ENCODE peak calls at places on chromosomes 13 and 19, in seven cellular contexts. P is colonic mucosa, B is thyroid gland, M is stomach, G is cardiac muscle cell, K is left ventricle myocardium inferior, F is neuronal stem cell. J is an unnamed sample. For H3K27me3 and H3K36me3, the result is how much of the 10 kb centered on the place peaks cover.

GRCh38 chr13:59166174-59166573 is 997.6 kb downstream of the DIAPH3 start:
- DNase-seq in P (no peak), B (no peak), M (no peak), G (no peak), K (no peak), F (no peak), J (no peak)

GRCh38 chr19:2149980-2150793 is 1.2 kb downstream of the AP3D1 start:
- DNase-seq in P (peak), B (peak), M (no peak), G (peak), K (no peak), F (no peak), J (peak)

GRCh38 chr13:51097353-51098043 is 13.6 kb downstream of the C13orf42 start:
- DNase-seq in P (no peak), B (no peak), M (no peak), G (no peak), K (no peak), F (no peak), J (no peak)

GRCh38 chr19:30664358-30665058 is 292.3 kb downstream of the ZNF536 start:
- DNase-seq in P (no peak), B (peak), M (peak), G (peak), K (peak), F (no peak), J (peak)

GRCh38 chr13:79901336-79901735 is 420.4 kb downstream of the NDFIP2 start:
- DNase-seq in P (no peak), B (no peak), M (no peak), G (peak), K (no peak), F (no peak), J (peak)

GRCh38 chr19:52963229-52963760 is 614 bp upstream of the ZNF816 start:
- DNase-seq in P (peak), B (peak), M (no peak), G (no peak), K (peak), F (no peak), J (no peak)

GRCh38 chr19:23403581-23404324 is 8.5 kb upstream of the ZNF91 start:
- DNase-seq in P (peak), B (no peak), M (no peak), G (no peak), K (no peak), F (no peak), J (no peak)

GRCh38 chr19:28934626-28935025 is 278.3 kb downstream of the UQCRFS1 start:
- DNase-seq in P (no peak), B (no peak), M (no peak), G (peak), K (no peak), F (no peak), J (peak)

GRCh38 chr13:41960195-41960699 is 662 bp downstream of the VWA8 start:
- DNase-seq in P (no peak), B (peak), M (no peak), G (peak), K (no peak), F (no peak), J (peak)

GRCh38 chr13:96460571-96460970 is 370.7 kb downstream of the HS6ST3 start:
- DNase-seq in P (no peak), B (peak), M (no peak), G (peak), K (no peak), F (no peak), J (no peak)

GRCh38 chr13:42894765-42895181 is 97.3 kb downstream of the EPSTI1 start:
- DNase-seq in P (peak), B (no peak), M (no peak), G (peak), K (no peak), F (no peak), J (peak)

GRCh38 chr19:38425810-38426466 is at the start of gene RASGRP4:
- DNase-seq in P (peak), B (no peak), M (no peak), G (peak), K (peak), F (no peak), J (no peak)

GRCh38 chr19:6424939-6425731 is 524 bp upstream of the KHSRP start:
- DNase-seq in P (peak), B (peak), M (peak), G (peak), K (peak), F (peak), J (peak)

GRCh38 chr19:30224689-30225606 is 147.2 kb upstream of the ZNF536 start:
- DNase-seq in P (no peak), B (peak), M (no peak), G (peak), K (no peak), F (no peak), J (peak)

GRCh38 chr19:49779731-49780578 is 13.2 kb downstream of the AP2A1 start:
- DNase-seq in P (no peak), B (no peak), M (no peak), G (no peak), K (no peak), F (no peak), J (peak)

GRCh38 chr13:23020246-23020843 is 160.4 kb upstream of the SGCG start:
- DNase-seq in P (peak), B (peak), M (peak), G (peak), K (no peak), F (peak), J (peak)

GRCh38 chr19:55482128-55482961 is 2.6 kb upstream of the NAT14 start:
- DNase-seq in P (no peak), B (no peak), M (no peak), G (no peak), K (no peak), F (no peak), J (no peak)

GRCh38 chr19:1253514-1254080 is 5.2 kb downstream of the MIDN start:
- DNase-seq in P (peak), B (no peak), M (no peak), G (no peak), K (no peak), F (no peak), J (peak)

GRCh38 chr19:15402411-15403150 is 16.2 kb downstream of the AKAP8L start:
- DNase-seq in P (no peak), B (no peak), M (no peak), G (no peak), K (peak), F (no peak), J (no peak)

DNA sequence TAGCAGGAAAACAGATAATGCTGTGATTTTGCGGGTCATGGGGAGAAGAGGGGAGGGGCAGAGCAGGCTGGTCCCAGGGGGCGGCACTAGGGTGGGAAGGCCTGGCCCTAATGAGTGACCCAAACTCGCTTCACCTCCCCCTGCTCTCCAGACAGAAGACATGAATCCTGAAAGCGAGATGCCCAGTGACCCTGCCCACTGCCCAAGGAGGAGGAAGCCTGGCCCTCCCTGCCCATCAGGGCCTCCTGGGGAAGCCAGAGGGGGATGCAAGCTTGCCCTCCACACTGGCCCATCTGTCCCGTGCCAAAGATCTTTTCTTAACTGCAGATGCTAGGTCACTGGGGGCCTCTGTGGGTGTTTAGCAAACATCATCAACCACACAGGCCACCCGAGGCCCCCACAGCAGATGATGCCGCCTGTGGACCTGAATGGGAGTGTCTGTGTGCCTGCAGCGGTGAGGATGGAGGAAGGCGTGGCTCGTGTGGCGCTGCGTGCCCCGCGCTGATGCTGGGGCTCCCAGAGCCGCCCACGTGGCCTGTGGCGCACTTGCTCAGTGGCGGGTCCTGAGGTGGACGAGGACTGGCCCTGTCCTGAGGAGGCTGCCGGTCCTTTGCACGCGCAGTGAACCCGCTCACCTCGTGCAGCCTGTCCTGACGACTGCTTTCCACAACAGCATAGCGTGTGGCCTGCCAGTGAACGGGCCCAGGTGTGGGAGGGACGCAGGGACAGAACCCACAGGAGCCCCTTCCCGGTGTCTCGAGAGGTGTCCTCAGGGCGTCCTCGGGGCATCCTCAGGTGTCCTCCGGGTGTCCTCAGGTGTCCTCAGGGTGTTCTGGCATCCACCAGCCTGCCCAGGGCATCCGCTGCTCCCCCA is 80.5 kb upstream of the MCF2L start:
- DNase-seq in P (no peak), B (no peak), M (no peak), G (no peak), K (no peak), F (no peak), J (no peak)
- H3K27me3 ChIP-seq in P (under half), B (under half), M (under half), G (under half), K (under half), F (under half), J (under half)

GRCh38 chr19:46722004-46722380 is 5.1 kb upstream of the PRKD2 start:
- DNase-seq in P (no peak), B (no peak), M (no peak), G (no peak), K (no peak), F (no peak), J (no peak)
- H3K36me3 ChIP-seq in P (under half), B (half or more), M (half or more), G (under half), K (half or more), F (half or more), J (under half)

GRCh38 chr19:13023666-13024065 is 28.4 kb downstream of the NFIX start:
- DNase-seq in P (no peak), B (no peak), M (no peak), G (peak), K (no peak), F (no peak), J (peak)

GRCh38 chr19:13024958-13025653 is 29.8 kb downstream of the NFIX start:
- DNase-seq in P (peak), B (peak), M (no peak), G (no peak), K (no peak), F (no peak), J (peak)

GRCh38 chr19:13022111-13022858 is 27.0 kb downstream of the NFIX start:
- DNase-seq in P (no peak), B (no peak), M (no peak), G (peak), K (peak), F (no peak), J (peak)

GRCh38 chr19:13024126-13024957 is 29.1 kb downstream of the NFIX start:
- DNase-seq in P (no peak), B (peak), M (no peak), G (peak), K (no peak), F (no peak), J (peak)

GRCh38 chr19:13022859-13023636 is 27.8 kb downstream of the NFIX start:
- DNase-seq in P (peak), B (peak), M (peak), G (peak), K (peak), F (no peak), J (peak)
- H3K27me3 ChIP-seq in P (under half), B (under half), M (under half), G (half or more), K (under half), F (half or more), J (under half)

DNA sequence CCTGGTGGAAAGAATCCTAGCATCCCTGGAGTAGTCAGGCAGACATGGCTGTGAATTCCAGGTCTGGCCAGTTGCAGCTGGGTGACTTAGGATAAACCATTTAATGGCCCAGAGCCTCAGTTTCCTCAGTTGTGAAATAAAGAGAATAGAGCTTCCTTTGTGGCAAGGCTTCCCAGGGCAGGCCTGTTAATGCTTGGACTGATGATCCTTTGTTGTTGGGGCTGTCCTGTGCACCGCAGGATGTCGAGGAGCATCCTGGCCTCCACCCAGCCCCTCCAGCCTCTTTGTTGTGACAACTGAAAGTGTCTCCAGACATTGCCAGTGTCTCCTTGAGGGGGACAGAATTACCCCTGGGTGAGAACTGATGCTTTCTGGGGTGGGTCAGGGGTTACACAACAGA is 16.3 kb downstream of the LYL1 start:
- DNase-seq in P (no peak), B (no peak), M (no peak), G (no peak), K (no peak), F (no peak), J (no peak)
- H3K36me3 ChIP-seq in P (under half), B (under half), M (under half), G (under half), K (under half), F (under half), J (under half)